ENCODE peak calls at places on chromosomes 6 and 20, in seven cellular contexts. One of them, this sample, is unnamed. For H3K9me3, the result is how much of the 10 kb centered on the place peaks cover.

GRCh38 chr6:4370066-4370465 is 234.7 kb upstream of the ECI2 start:
- DNase-seq in CD8-positive, alpha-beta T cell: no peak
- DNase-seq in tibial nerve: no peak
- DNase-seq in heart left ventricle: no peak
- DNase-seq in HAP-1: no peak
- DNase-seq in Panc1: no peak
- DNase-seq in body of pancreas: no peak
- DNase-seq in this sample: no peak

GRCh38 chr6:78995946-78996345 is 82.1 kb downstream of the PHIP start:
- DNase-seq in body of pancreas: no peak
- DNase-seq in heart left ventricle: no peak
- DNase-seq in CD8-positive, alpha-beta T cell: no peak
- DNase-seq in Panc1: no peak
- DNase-seq in HAP-1: no peak
- DNase-seq in tibial nerve: no peak
- DNase-seq in this sample: no peak

GRCh38 chr6:5837323-5837722 is 169.4 kb downstream of the NRN1 start:
- DNase-seq in CD8-positive, alpha-beta T cell: no peak
- DNase-seq in tibial nerve: no peak
- DNase-seq in Panc1: no peak
- DNase-seq in body of pancreas: no peak
- DNase-seq in heart left ventricle: no peak
- DNase-seq in HAP-1: no peak
- DNase-seq in this sample: no peak

GRCh38 chr20:50843331-50844276 is 48.7 kb downstream of the BCAS4 start:
- DNase-seq in body of pancreas: no peak
- DNase-seq in heart left ventricle: no peak
- DNase-seq in Panc1: no peak
- DNase-seq in CD8-positive, alpha-beta T cell: no peak
- DNase-seq in tibial nerve: no peak
- DNase-seq in HAP-1: no peak
- DNase-seq in this sample: no peak

GRCh38 chr6:56156643-56157042 is 90.7 kb downstream of the COL21A1 start:
- DNase-seq in tibial nerve: no peak
- DNase-seq in Panc1: no peak
- DNase-seq in body of pancreas: no peak
- DNase-seq in HAP-1: no peak
- DNase-seq in heart left ventricle: no peak
- DNase-seq in CD8-positive, alpha-beta T cell: no peak
- DNase-seq in this sample: no peak

GRCh38 chr6:53411451-53411850 is 62.7 kb upstream of the ELOVL5 start:
- DNase-seq in tibial nerve: no peak
- DNase-seq in body of pancreas: no peak
- DNase-seq in CD8-positive, alpha-beta T cell: no peak
- DNase-seq in heart left ventricle: no peak
- DNase-seq in HAP-1: no peak
- DNase-seq in Panc1: no peak
- DNase-seq in this sample: no peak

GRCh38 chr6:108655840-108656650 is 95.3 kb downstream of the FOXO3 start:
- DNase-seq in tibial nerve: peak
- DNase-seq in HAP-1: no peak
- DNase-seq in body of pancreas: peak
- DNase-seq in CD8-positive, alpha-beta T cell: no peak
- DNase-seq in Panc1: no peak
- DNase-seq in heart left ventricle: peak
- DNase-seq in this sample: no peak

GRCh38 chr6:12311106-12311505 is 20.9 kb downstream of the EDN1 start:
- DNase-seq in heart left ventricle: no peak
- DNase-seq in Panc1: no peak
- DNase-seq in body of pancreas: no peak
- DNase-seq in tibial nerve: no peak
- DNase-seq in HAP-1: no peak
- DNase-seq in CD8-positive, alpha-beta T cell: no peak
- DNase-seq in this sample: no peak

GRCh38 chr20:50586531-50587232 is 76.5 kb downstream of the PTPN1 start:
- DNase-seq in body of pancreas: no peak
- DNase-seq in CD8-positive, alpha-beta T cell: no peak
- DNase-seq in heart left ventricle: no peak
- DNase-seq in HAP-1: no peak
- DNase-seq in Panc1: no peak
- DNase-seq in tibial nerve: no peak
- DNase-seq in this sample: no peak

DNA sequence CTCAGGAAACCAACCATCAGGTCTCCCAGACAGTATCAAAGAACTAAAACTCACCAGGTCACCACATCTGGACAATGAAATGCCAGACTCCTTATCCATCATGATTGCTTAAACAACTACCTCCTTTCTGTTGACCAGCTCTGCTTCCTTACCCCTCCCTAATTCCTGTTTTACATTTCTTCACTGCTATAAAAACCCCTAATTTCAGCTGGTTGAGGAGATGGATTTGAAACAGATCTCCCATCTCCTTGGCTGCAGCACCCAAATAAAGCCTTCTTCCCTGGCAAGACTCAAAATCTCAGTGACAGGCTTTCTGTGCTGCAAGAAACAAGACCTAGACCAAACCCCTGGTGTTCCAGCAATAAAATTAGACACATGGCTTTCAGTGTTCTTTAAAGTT is 40.3 kb downstream of the MYLK4 start:
- DNase-seq in tibial nerve: no peak
- DNase-seq in CD8-positive, alpha-beta T cell: no peak
- DNase-seq in Panc1: no peak
- DNase-seq in body of pancreas: no peak
- DNase-seq in heart left ventricle: no peak
- DNase-seq in HAP-1: no peak
- DNase-seq in this sample: no peak
- H3K9me3 ChIP-seq in tibial nerve: under half
- H3K9me3 ChIP-seq in CD8-positive, alpha-beta T cell: under half
- H3K9me3 ChIP-seq in Panc1: under half
- H3K9me3 ChIP-seq in body of pancreas: under half
- H3K9me3 ChIP-seq in heart left ventricle: under half
- H3K9me3 ChIP-seq in HAP-1: under half
- H3K9me3 ChIP-seq in this sample: under half

DNA sequence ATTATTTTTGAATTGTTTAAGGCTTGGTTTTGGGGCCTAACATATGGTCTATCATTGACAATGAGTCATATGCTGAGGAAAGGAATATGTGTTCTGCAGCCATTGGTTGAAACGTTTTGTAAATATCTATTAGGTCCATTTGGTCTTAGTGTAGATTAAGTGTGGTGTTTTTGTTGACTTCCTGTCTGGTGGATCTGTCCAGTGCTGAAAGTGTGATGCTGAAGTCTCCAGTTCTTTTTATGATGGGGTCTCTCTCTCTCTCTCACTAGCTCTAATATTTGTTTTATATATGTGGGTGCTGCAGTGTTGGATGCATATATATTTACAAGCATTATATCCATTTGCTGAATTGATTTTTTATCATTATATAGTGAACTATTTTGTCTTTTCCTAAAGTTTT is 727.2 kb downstream of the KHDRBS2 start:
- DNase-seq in tibial nerve: no peak
- DNase-seq in heart left ventricle: no peak
- DNase-seq in HAP-1: no peak
- DNase-seq in Panc1: no peak
- DNase-seq in CD8-positive, alpha-beta T cell: no peak
- DNase-seq in body of pancreas: no peak
- DNase-seq in this sample: no peak
- H3K9me3 ChIP-seq in tibial nerve: under half
- H3K9me3 ChIP-seq in heart left ventricle: under half
- H3K9me3 ChIP-seq in HAP-1: under half
- H3K9me3 ChIP-seq in Panc1: under half
- H3K9me3 ChIP-seq in CD8-positive, alpha-beta T cell: under half
- H3K9me3 ChIP-seq in body of pancreas: under half
- H3K9me3 ChIP-seq in this sample: under half

DNA sequence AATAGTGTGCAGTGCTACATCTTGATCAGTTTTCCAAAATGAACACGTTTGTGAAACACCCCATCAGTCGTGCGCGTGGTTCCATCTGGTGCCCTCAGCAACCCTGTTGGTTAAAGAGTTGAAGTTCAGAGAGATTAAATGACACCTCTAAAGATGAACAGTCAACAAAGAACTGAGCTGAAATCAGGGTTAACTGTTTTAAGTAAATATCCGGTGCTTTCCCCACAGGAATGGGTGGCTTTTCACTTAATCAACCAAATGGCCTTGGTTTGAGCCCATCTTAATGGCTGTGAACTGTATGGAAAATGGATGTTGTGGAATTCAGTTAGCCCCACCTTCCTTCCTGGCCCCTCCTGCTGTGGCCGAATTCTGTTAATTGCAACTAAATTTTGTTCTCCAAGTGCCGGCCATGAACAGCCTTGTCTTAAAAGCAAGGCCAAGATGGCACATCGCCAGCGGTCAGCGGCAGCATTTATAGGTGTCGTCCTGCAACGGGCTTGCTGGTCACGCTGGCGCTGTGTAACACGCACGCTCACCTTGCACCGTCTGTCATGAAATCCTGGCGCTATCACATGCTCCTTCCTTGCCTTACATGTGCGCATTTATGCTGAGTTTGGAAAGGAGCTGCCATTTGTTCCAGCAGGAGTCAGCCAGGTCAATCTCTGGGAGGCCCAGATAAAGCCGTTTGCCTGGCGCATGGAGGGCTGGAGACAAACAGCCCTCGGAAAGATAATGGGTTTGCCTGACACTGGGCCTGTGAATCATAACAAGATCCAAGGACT is 164.5 kb downstream of the ERMARD start:
- DNase-seq in HAP-1: no peak
- DNase-seq in CD8-positive, alpha-beta T cell: no peak
- DNase-seq in heart left ventricle: no peak
- DNase-seq in body of pancreas: no peak
- DNase-seq in Panc1: no peak
- DNase-seq in tibial nerve: no peak
- DNase-seq in this sample: no peak
- H3K9me3 ChIP-seq in HAP-1: under half
- H3K9me3 ChIP-seq in CD8-positive, alpha-beta T cell: under half
- H3K9me3 ChIP-seq in heart left ventricle: under half
- H3K9me3 ChIP-seq in body of pancreas: under half
- H3K9me3 ChIP-seq in Panc1: under half
- H3K9me3 ChIP-seq in tibial nerve: under half
- H3K9me3 ChIP-seq in this sample: under half

DNA sequence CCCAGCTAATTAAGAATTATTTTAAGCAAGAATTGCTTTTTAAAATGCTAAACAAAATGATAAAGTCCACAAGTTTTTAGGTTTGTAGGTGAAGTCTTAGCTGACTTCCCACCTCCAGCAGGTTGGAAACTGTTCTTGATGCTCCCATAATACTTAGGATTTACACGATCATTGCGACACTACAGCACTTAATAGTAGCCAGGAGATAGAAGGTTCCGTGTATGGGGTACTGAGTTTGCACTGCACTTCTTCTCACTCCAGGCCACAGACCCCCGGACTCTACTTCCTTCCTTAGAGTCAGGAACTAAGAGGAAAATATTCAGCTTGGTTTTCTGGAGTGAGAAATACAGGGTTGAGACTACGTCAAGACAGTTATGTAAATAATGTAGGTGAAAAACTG is 56.1 kb upstream of the SGK1 start:
- DNase-seq in tibial nerve: no peak
- DNase-seq in body of pancreas: no peak
- DNase-seq in heart left ventricle: no peak
- DNase-seq in Panc1: no peak
- DNase-seq in HAP-1: no peak
- DNase-seq in CD8-positive, alpha-beta T cell: no peak
- DNase-seq in this sample: no peak
- H3K9me3 ChIP-seq in tibial nerve: under half
- H3K9me3 ChIP-seq in body of pancreas: under half
- H3K9me3 ChIP-seq in heart left ventricle: under half
- H3K9me3 ChIP-seq in Panc1: under half
- H3K9me3 ChIP-seq in HAP-1: under half
- H3K9me3 ChIP-seq in CD8-positive, alpha-beta T cell: under half
- H3K9me3 ChIP-seq in this sample: under half